ENCODE peak calls at places on chromosomes 6 and 20, in eight cellular contexts. B is T-cell, F is ecto neural progenitor cell, M is RWPE1, H is thyroid gland, Y is GM04503, S is WTC11, T is psoas muscle. N is an unnamed sample.

GRCh38 chr6:83546636-83547035 is 34.3 kb downstream of the PRSS35 start:
- DNase-seq in B (no peak), F (no peak), M (no peak), H (no peak), Y (no peak), S (no peak), T (no peak), N (no peak)

GRCh38 chr6:47135772-47136171 is 93.6 kb upstream of the ADGRF1 start:
- DNase-seq in B (no peak), F (no peak), M (peak; percentile 91), H (no peak), Y (no peak), S (no peak), T (no peak), N (peak; percentile 46)

GRCh38 chr20:34705383-34706021 is 1.4 kb downstream of the TP53INP2 start:
- DNase-seq in B (no peak), F (peak; percentile 50), M (peak; percentile 90), H (peak; percentile 62), Y (no peak), S (peak; percentile 30), T (no peak), N (no peak)

GRCh38 chr6:83429857-83430605 is 820 bp downstream of the ME1 start:
- DNase-seq in B (no peak), F (peak; percentile 74), M (peak; percentile 35), H (peak; percentile 74), Y (no peak), S (peak; percentile 13), T (peak; percentile 30), N (peak; percentile 45)

GRCh38 chr20:16518068-16518783 is 55.0 kb downstream of the KIF16B start:
- DNase-seq in B (no peak), F (no peak), M (peak; percentile 79), H (peak; percentile 55), Y (no peak), S (peak; percentile 52), T (no peak), N (peak; percentile 53)

GRCh38 chr6:6883011-6883410 is 224.8 kb upstream of the RREB1 start:
- DNase-seq in B (no peak), F (no peak), M (no peak), H (no peak), Y (no peak), S (no peak), T (no peak), N (no peak)

GRCh38 chr6:131430531-131430930 is 142.5 kb upstream of the ARG1 start:
- DNase-seq in B (no peak), F (no peak), M (no peak), H (no peak), Y (no peak), S (no peak), T (no peak), N (no peak)

GRCh38 chr6:46014511-46015118 is 1.0 kb downstream of the CLIC5 start:
- DNase-seq in B (no peak), F (peak; percentile 59), M (no peak), H (peak; percentile 57), Y (no peak), S (peak; percentile 50), T (peak; percentile 36), N (peak; percentile 13)

GRCh38 chr20:389220-389619 is 8.7 kb downstream of the TRIB3 start:
- DNase-seq in B (no peak), F (no peak), M (no peak), H (no peak), Y (no peak), S (no peak), T (no peak), N (peak; percentile 66)

GRCh38 chr6:165876568-165876967 is 213.5 kb upstream of the PDE10A start:
- DNase-seq in B (no peak), F (no peak), M (no peak), H (peak; percentile 64), Y (no peak), S (no peak), T (peak; percentile 51), N (peak; percentile 30)

GRCh38 chr20:51388227-51388626 is 154.3 kb downstream of the NFATC2 start:
- DNase-seq in B (no peak), F (no peak), M (peak; percentile 71), H (no peak), Y (no peak), S (no peak), T (no peak), N (no peak)

GRCh38 chr6:44171899-44172546 is 13.4 kb downstream of the CAPN11 start:
- DNase-seq in B (no peak), F (no peak), M (no peak), H (no peak), Y (no peak), S (no peak), T (no peak), N (no peak)

GRCh38 chr6:166253277-166254229 is 54.6 kb downstream of the PRR18 start:
- DNase-seq in B (no peak), F (peak; percentile 65), M (peak; percentile 8), H (peak; percentile 45), Y (no peak), S (peak; percentile 45), T (peak; percentile 34), N (peak; percentile 44)

GRCh38 chr20:56451056-56451765 is 17.2 kb upstream of the RTF2 start:
- DNase-seq in B (no peak), F (no peak), M (no peak), H (no peak), Y (no peak), S (no peak), T (no peak), N (no peak)

GRCh38 chr6:118383924-118384323 is 164.2 kb upstream of the PLN start:
- DNase-seq in B (no peak), F (no peak), M (no peak), H (no peak), Y (no peak), S (no peak), T (no peak), N (no peak)

GRCh38 chr6:42251911-42252637 is 34.4 kb upstream of the MRPS10 start:
- DNase-seq in B (no peak), F (no peak), M (no peak), H (peak; percentile 81), Y (peak; percentile 37), S (no peak), T (peak; percentile 62), N (peak; percentile 71)

GRCh38 chr6:119612871-119613515 is 263.4 kb upstream of the MAN1A1 start:
- DNase-seq in B (no peak), F (no peak), M (no peak), H (no peak), Y (peak; percentile 60), S (no peak), T (no peak), N (no peak)

GRCh38 chr20:10524643-10525042 is 89.5 kb downstream of the SLX4IP start:
- DNase-seq in B (no peak), F (no peak), M (peak; percentile 55), H (no peak), Y (no peak), S (no peak), T (no peak), N (no peak)

GRCh38 chr6:168277274-168277669 is 42.3 kb downstream of the DACT2 start:
- DNase-seq in B (no peak), F (no peak), M (no peak), H (no peak), Y (no peak), S (no peak), T (no peak), N (peak; percentile 80)

GRCh38 chr6:101226677-101227135 is 166.8 kb upstream of the GRIK2 start:
- DNase-seq in B (no peak), F (peak; percentile 71), M (peak; percentile 17), H (no peak), Y (no peak), S (peak; percentile 89), T (no peak), N (no peak)

GRCh38 chr6:80338201-80338836 is 231.8 kb downstream of the BCKDHB start:
- DNase-seq in B (peak; percentile 16), F (peak; percentile 86), M (peak; percentile 28), H (peak; percentile 78), Y (no peak), S (peak; percentile 86), T (peak; percentile 39), N (peak; percentile 61)

GRCh38 chr6:19599813-19600464 is 237.2 kb upstream of the ID4 start:
- DNase-seq in B (no peak), F (no peak), M (no peak), H (no peak), Y (no peak), S (no peak), T (no peak), N (no peak)

GRCh38 chr6:20540683-20541082 is 6.4 kb downstream of the CDKAL1 start:
- DNase-seq in B (no peak), F (no peak), M (no peak), H (no peak), Y (no peak), S (no peak), T (no peak), N (no peak)

GRCh38 chr6:7414811-7415210 is 25.2 kb downstream of the RIOK1 start:
- DNase-seq in B (no peak), F (no peak), M (peak; percentile 38), H (no peak), Y (peak; percentile 65), S (no peak), T (no peak), N (no peak)

GRCh38 chr20:45336530-45337366 is 11.5 kb downstream of the SDC4 start:
- DNase-seq in B (no peak), F (no peak), M (peak; percentile 96), H (peak; percentile 71), Y (peak; percentile 86), S (no peak), T (peak; percentile 73), N (no peak)

GRCh38 chr6:123802697-123803455 is 789 bp upstream of the NKAIN2 start:
- DNase-seq in B (no peak), F (peak; percentile 89), M (peak; percentile 81), H (peak; percentile 89), Y (peak; percentile 8), S (peak; percentile 90), T (peak; percentile 71), N (peak; percentile 85)

GRCh38 chr20:11989018-11989771 is 71.5 kb downstream of the BTBD3 start:
- DNase-seq in B (no peak), F (no peak), M (no peak), H (no peak), Y (no peak), S (no peak), T (no peak), N (no peak)

GRCh38 chr6:11215773-11216172 is 16.7 kb downstream of the NEDD9 start:
- DNase-seq in B (no peak), F (no peak), M (no peak), H (peak; percentile 93), Y (no peak), S (no peak), T (no peak), N (peak; percentile 41)

GRCh38 chr20:50395258-50395729 is 114.9 kb upstream of the PTPN1 start:
- DNase-seq in B (no peak), F (no peak), M (no peak), H (peak; percentile 51), Y (no peak), S (no peak), T (peak; percentile 90), N (peak; percentile 85)

GRCh38 chr6:74167506-74167905 is 471.5 kb downstream of the CD109 start:
- DNase-seq in B (no peak), F (no peak), M (no peak), H (no peak), Y (no peak), S (no peak), T (no peak), N (no peak)